ENCODE peak calls at places on chromosomes 2 and 18, in nine cellular contexts. Q is pancreas; K is tibial artery; E is lower lobe of right lung; G is BE2C; W is effector memory CD4-positive, alpha-beta T cell; X is IMR-90; T is fibroblast of lung; Y is brain microvascular endothelial cell. P is an unnamed sample. For H3K36me3 and H3K27me3, the result is how much of the 10 kb centered on the place peaks cover.

GRCh38 chr2:2646312-2647051 is 315.4 kb upstream of the MYT1L start:
- DNase-seq in Q (no peak), G (no peak), X (no peak), W (no peak), T (no peak), K (no peak), E (no peak), Y (no peak), P (peak)

GRCh38 chr2:74206180-74206688 is 7.8 kb downstream of the MTHFD2 start:
- DNase-seq in Q (no peak), K (no peak), E (no peak), T (peak), G (no peak), W (no peak), Y (peak), X (peak), P (no peak)

GRCh38 chr2:129061079-129061785 is 742.6 kb upstream of the HS6ST1 start:
- DNase-seq in E (no peak), X (peak), G (peak), Y (peak), T (peak), W (no peak), K (no peak), Q (no peak), P (no peak)

GRCh38 chr2:88016948-88017779 is 817 bp upstream of the RNU2-63P start:
- DNase-seq in K (no peak), X (no peak), E (peak), Q (peak), W (peak), T (peak), G (no peak), Y (peak), P (peak)

GRCh38 chr2:31033032-31033431 is 105.2 kb downstream of the GALNT14 start:
- DNase-seq in T (no peak), W (no peak), E (no peak), K (no peak), Y (no peak), X (no peak), G (no peak), Q (no peak), P (peak)

GRCh38 chr2:160425794-160426193 is 67.8 kb downstream of the RBMS1 start:
- DNase-seq in Q (no peak), W (no peak), G (no peak), X (no peak), T (no peak), Y (no peak), K (no peak), E (no peak), P (no peak)

GRCh38 chr18:12304351-12305210 is 3.5 kb upstream of the TUBB6 start:
- DNase-seq in W (no peak), K (peak), T (peak), Y (no peak), X (peak), Q (no peak), G (no peak), E (peak), P (no peak)

GRCh38 chr2:65415091-65415490 is 17.3 kb downstream of the SPRED2 start:
- DNase-seq in E (no peak), G (no peak), W (no peak), T (no peak), Q (no peak), Y (no peak), X (no peak), K (no peak), P (no peak)

GRCh38 chr18:31606265-31606664 is 14.6 kb downstream of the TTR start:
- DNase-seq in E (no peak), W (no peak), K (no peak), X (no peak), T (no peak), Y (no peak), Q (no peak), G (no peak), P (no peak)

GRCh38 chr18:12639990-12640880 is 17.7 kb downstream of the SPIRE1 start:
- DNase-seq in Y (peak), T (peak), K (no peak), E (no peak), Q (no peak), G (no peak), W (no peak), X (peak), P (no peak)

GRCh38 chr2:40554665-40555294 is 102.9 kb upstream of the SLC8A1 start:
- DNase-seq in T (peak), Y (peak), E (peak), Q (peak), K (peak), X (peak), W (no peak), G (peak), P (peak)

GRCh38 chr2:69196327-69197117 is 183.5 kb downstream of the ANTXR1 start:
- DNase-seq in X (peak), W (no peak), Y (peak), Q (no peak), T (peak), K (no peak), E (no peak), G (no peak), P (no peak)

GRCh38 chr2:98601532-98602132 is 6.7 kb downstream of the COA5 start:
- DNase-seq in Y (peak), Q (no peak), E (no peak), T (peak), G (peak), X (peak), W (no peak), K (no peak), P (peak)

GRCh38 chr2:215374002-215374401 is 61.9 kb downstream of the FN1 start:
- DNase-seq in Y (no peak), G (no peak), W (no peak), X (no peak), E (no peak), Q (no peak), T (no peak), K (no peak), P (no peak)

GRCh38 chr2:238777369-238778067 is 70.4 kb upstream of the TWIST2 start:
- DNase-seq in X (no peak), W (no peak), Q (no peak), Y (no peak), E (no peak), T (no peak), G (no peak), K (no peak), P (no peak)

GRCh38 chr2:241011751-241012510 is 13.5 kb downstream of the SNED1 start:
- DNase-seq in G (no peak), Q (peak), X (no peak), T (no peak), E (peak), W (no peak), K (no peak), Y (no peak), P (peak)

GRCh38 chr2:47195149-47195548 is 40.0 kb upstream of the STPG4 start:
- DNase-seq in G (no peak), K (no peak), X (no peak), T (peak), E (no peak), Y (no peak), W (no peak), Q (no peak), P (no peak)

GRCh38 chr2:132033365-132033764 is 128.4 kb downstream of the ANKRD30BL start:
- DNase-seq in K (no peak), Q (no peak), X (no peak), T (no peak), E (no peak), G (no peak), Y (no peak), W (no peak), P (no peak)

GRCh38 chr2:174764281-174765063 is at the start of gene CHRNA1:
- DNase-seq in Y (peak), G (no peak), E (no peak), T (peak), K (no peak), Q (no peak), X (peak), W (no peak), P (no peak)

GRCh38 chr2:174763793-174764179 is 486 bp downstream of the CHRNA1 start:
- DNase-seq in W (no peak), Q (no peak), K (no peak), G (no peak), Y (no peak), E (no peak), X (no peak), T (no peak), P (no peak)

GRCh38 chr2:174768557-174768956 is 4.3 kb upstream of the CHRNA1 start:
- DNase-seq in Q (no peak), Y (no peak), W (no peak), E (no peak), G (peak), X (no peak), K (no peak), T (no peak), P (no peak)

GRCh38 chr2:174762464-174762863 is 1.8 kb downstream of the CHRNA1 start:
- DNase-seq in X (no peak), Y (no peak), E (no peak), G (no peak), K (no peak), Q (no peak), T (no peak), W (no peak), P (no peak)

GRCh38 chr2:174765576-174765975 is 1.3 kb upstream of the CHRNA1 start:
- DNase-seq in Q (no peak), X (no peak), Y (no peak), T (no peak), G (no peak), K (no peak), E (no peak), W (no peak), P (no peak)
- H3K4me3 ChIP-seq in Q (no peak), X (no peak), Y (no peak), T (no peak), G (no peak), K (no peak), E (no peak), W (no peak), P (no peak)

DNA sequence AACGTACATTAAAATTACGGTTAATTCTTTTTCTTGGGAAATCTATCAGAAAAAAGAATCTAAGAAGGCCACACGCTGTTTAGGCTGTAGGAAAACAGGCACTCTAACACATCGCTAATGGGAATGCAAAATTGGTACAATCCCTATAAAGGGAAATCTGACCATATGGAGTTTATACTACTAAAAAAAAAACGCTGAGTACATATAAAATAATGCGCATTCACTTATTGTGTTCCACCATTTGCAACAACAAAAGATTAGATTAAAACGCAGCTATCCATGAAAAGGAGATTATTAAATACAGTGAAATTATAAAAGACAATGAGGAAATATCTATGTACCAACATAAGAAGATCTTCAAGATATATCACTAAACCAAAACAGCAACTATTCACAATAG is 62.8 kb downstream of the SMC6 start:
- DNase-seq in Q (no peak), G (no peak), K (no peak), W (no peak), T (no peak), Y (no peak), X (no peak), E (no peak), P (no peak)
- H3K36me3 ChIP-seq in Q (under half), G (under half), K (under half), W (under half), T (under half), Y (under half), X (under half), E (half or more), P (under half)

GRCh38 chr18:23238152-23238531 is 102.9 kb downstream of the CABLES1 start:
- DNase-seq in K (peak), G (no peak), X (peak), Y (peak), T (peak), W (no peak), E (no peak), Q (no peak), P (no peak)
- H3K27me3 ChIP-seq in K (under half), G (under half), X (under half), Y (under half), T (under half), W (under half), E (under half), Q (under half), P (under half)

GRCh38 chr18:78974115-78974740 is 5.4 kb upstream of the SALL3 start:
- DNase-seq in W (no peak), Q (no peak), X (no peak), E (no peak), K (no peak), G (no peak), T (no peak), Y (no peak), P (peak)
- H3K4me3 ChIP-seq in W (peak), Q (no peak), X (no peak), E (peak), K (no peak), G (no peak), T (no peak), Y (no peak), P (peak)

DNA sequence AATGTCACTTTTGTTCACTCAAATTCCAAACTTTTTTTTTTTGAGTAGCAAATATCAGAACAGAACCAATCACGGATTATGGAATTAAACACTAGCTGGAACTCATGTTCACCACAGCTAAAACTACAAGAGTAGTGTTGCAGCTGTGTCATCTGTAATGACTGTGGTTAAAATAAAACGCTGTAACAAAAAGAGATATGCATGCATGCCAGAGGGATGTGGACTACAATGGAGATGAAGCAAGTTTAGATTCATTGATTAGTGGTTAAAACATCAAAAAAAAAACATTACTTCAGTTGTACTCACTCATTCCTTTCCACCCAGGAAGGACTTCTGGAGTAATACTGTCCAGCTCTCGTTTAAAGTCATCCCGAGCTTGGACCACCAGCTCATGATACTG is 37.0 kb downstream of the IMMT start:
- DNase-seq in X (no peak), Y (no peak), K (no peak), Q (no peak), G (no peak), T (peak), W (no peak), E (no peak), P (no peak)
- H3K36me3 ChIP-seq in X (under half), Y (half or more), K (half or more), Q (under half), G (under half), T (under half), W (half or more), E (half or more), P (under half)

GRCh38 chr2:71880287-71880686 is 267.4 kb downstream of the CYP26B1 start:
- DNase-seq in W (no peak), G (no peak), X (no peak), T (no peak), Q (no peak), Y (no peak), K (no peak), E (no peak), P (no peak)
- H3K27me3 ChIP-seq in W (under half), G (under half), X (under half), T (under half), Q (under half), Y (under half), K (under half), E (under half), P (under half)

GRCh38 chr2:105741617-105742016 is 3.1 kb upstream of the NCK2 start:
- DNase-seq in T (no peak), Y (no peak), W (no peak), G (no peak), X (no peak), Q (no peak), K (no peak), E (no peak), P (no peak)
- H3K4me3 ChIP-seq in T (no peak), Y (no peak), W (no peak), G (no peak), X (no peak), Q (no peak), K (no peak), E (no peak), P (no peak)

GRCh38 chr2:42335514-42336104 is 25.4 kb downstream of the COX7A2L start:
- DNase-seq in X (no peak), E (no peak), G (no peak), W (no peak), K (no peak), Y (no peak), T (no peak), Q (no peak), P (no peak)

GRCh38 chr2:42332575-42332974 is 28.4 kb downstream of the COX7A2L start:
- DNase-seq in Y (no peak), G (no peak), Q (no peak), X (no peak), E (no peak), W (no peak), T (no peak), K (no peak), P (no peak)

GRCh38 chr2:42331569-42332284 is 29.3 kb downstream of the COX7A2L start:
- DNase-seq in X (no peak), K (no peak), T (no peak), Y (no peak), Q (no peak), E (no peak), W (no peak), G (no peak), P (no peak)

GRCh38 chr2:42334220-42334619 is 26.8 kb downstream of the COX7A2L start:
- DNase-seq in Q (no peak), G (no peak), Y (no peak), W (no peak), T (no peak), K (no peak), E (no peak), X (no peak), P (no peak)

GRCh38 chr2:42333579-42333978 is 27.4 kb downstream of the COX7A2L start:
- DNase-seq in X (no peak), E (no peak), Y (no peak), T (no peak), W (no peak), K (no peak), Q (no peak), G (no peak), P (no peak)
- H3K36me3 ChIP-seq in X (under half), E (half or more), Y (under half), T (under half), W (half or more), K (under half), Q (under half), G (half or more), P (under half)